ENCODE peak calls at places on chromosome X, in nine cellular contexts. One of them, this sample, is unnamed.

GRCh38 chrX:15873566-15873965 is 19.0 kb upstream of the AP1S2 start:
- DNase-seq in A549: no peak
- DNase-seq in HL-60: no peak
- DNase-seq in Panc1: no peak
- DNase-seq in SK-N-SH: no peak
- DNase-seq in K562: no peak
- DNase-seq in HepG2: no peak
- DNase-seq in GM12878: no peak
- DNase-seq in HCT116: no peak
- DNase-seq in this sample: no peak

GRCh38 chrX:118189628-118190027 is 73.0 kb upstream of the KLHL13 start:
- DNase-seq in A549: no peak
- DNase-seq in HL-60: no peak
- DNase-seq in Panc1: no peak
- DNase-seq in SK-N-SH: peak; percentile 20
- DNase-seq in K562: no peak
- DNase-seq in HepG2: no peak
- DNase-seq in GM12878: no peak
- DNase-seq in HCT116: no peak
- DNase-seq in this sample: peak; percentile 11

GRCh38 chrX:106585478-106585877 is 26.3 kb upstream of the RADX start:
- DNase-seq in A549: peak; percentile 0
- DNase-seq in HL-60: no peak
- DNase-seq in Panc1: no peak
- DNase-seq in SK-N-SH: no peak
- DNase-seq in K562: no peak
- DNase-seq in HepG2: no peak
- DNase-seq in GM12878: no peak
- DNase-seq in HCT116: no peak
- DNase-seq in this sample: no peak

GRCh38 chrX:16140983-16141382 is 17.6 kb downstream of the GRPR start:
- DNase-seq in A549: no peak
- DNase-seq in HL-60: no peak
- DNase-seq in Panc1: no peak
- DNase-seq in SK-N-SH: no peak
- DNase-seq in K562: no peak
- DNase-seq in HepG2: no peak
- DNase-seq in GM12878: no peak
- DNase-seq in HCT116: no peak
- DNase-seq in this sample: no peak

GRCh38 chrX:115233497-115234219 is at the start of gene LRCH2:
- DNase-seq in A549: no peak
- DNase-seq in HL-60: no peak
- DNase-seq in Panc1: no peak
- DNase-seq in SK-N-SH: peak; percentile 86
- DNase-seq in K562: no peak
- DNase-seq in HepG2: no peak
- DNase-seq in GM12878: no peak
- DNase-seq in HCT116: no peak
- DNase-seq in this sample: peak; percentile 55

GRCh38 chrX:120380699-120381098 is 18.8 kb downstream of the ATP1B4 start:
- DNase-seq in A549: peak; percentile 42
- DNase-seq in HL-60: no peak
- DNase-seq in Panc1: no peak
- DNase-seq in SK-N-SH: no peak
- DNase-seq in K562: no peak
- DNase-seq in HepG2: peak; percentile 10
- DNase-seq in GM12878: no peak
- DNase-seq in HCT116: peak; percentile 29
- DNase-seq in this sample: peak; percentile 67

GRCh38 chrX:71514367-71515038 is 18.4 kb upstream of the OGT start:
- DNase-seq in A549: no peak
- DNase-seq in HL-60: no peak
- DNase-seq in Panc1: no peak
- DNase-seq in SK-N-SH: no peak
- DNase-seq in K562: no peak
- DNase-seq in HepG2: no peak
- DNase-seq in GM12878: peak; percentile 58
- DNase-seq in HCT116: no peak
- DNase-seq in this sample: no peak

GRCh38 chrX:132612990-132613564 is 124.2 kb upstream of the MBNL3 start:
- DNase-seq in A549: peak; percentile 23
- DNase-seq in HL-60: no peak
- DNase-seq in Panc1: no peak
- DNase-seq in SK-N-SH: peak; percentile 34
- DNase-seq in K562: peak; percentile 21
- DNase-seq in HepG2: no peak
- DNase-seq in GM12878: no peak
- DNase-seq in HCT116: peak; percentile 12
- DNase-seq in this sample: peak; percentile 65

GRCh38 chrX:52346462-52347165 is 22.2 kb upstream of the XAGE2 start:
- DNase-seq in A549: peak; percentile 16
- DNase-seq in HL-60: no peak
- DNase-seq in Panc1: peak; percentile 69
- DNase-seq in SK-N-SH: no peak
- DNase-seq in K562: no peak
- DNase-seq in HepG2: no peak
- DNase-seq in GM12878: no peak
- DNase-seq in HCT116: peak; percentile 43
- DNase-seq in this sample: no peak

GRCh38 chrX:150503898-150504219 is 64.6 kb upstream of the MTM1 start:
- DNase-seq in A549: no peak
- DNase-seq in HL-60: no peak
- DNase-seq in Panc1: no peak
- DNase-seq in SK-N-SH: no peak
- DNase-seq in K562: no peak
- DNase-seq in HepG2: no peak
- DNase-seq in GM12878: no peak
- DNase-seq in HCT116: no peak
- DNase-seq in this sample: no peak
- TF ChIP-seq REST in A549: no peak
- TF ChIP-seq REST in HL-60: no peak
- TF ChIP-seq REST in Panc1: no peak
- TF ChIP-seq REST in SK-N-SH: no peak
- TF ChIP-seq REST in K562: no peak
- TF ChIP-seq REST in HepG2: no peak
- TF ChIP-seq REST in GM12878: no peak
- TF ChIP-seq REST in HCT116: no peak
- TF ChIP-seq REST in this sample: no peak

GRCh38 chrX:36266155-36266554 is 346.6 kb downstream of the CFAP47 start:
- DNase-seq in A549: no peak
- DNase-seq in HL-60: no peak
- DNase-seq in Panc1: no peak
- DNase-seq in SK-N-SH: no peak
- DNase-seq in K562: no peak
- DNase-seq in HepG2: no peak
- DNase-seq in GM12878: no peak
- DNase-seq in HCT116: no peak
- DNase-seq in this sample: no peak
- TF ChIP-seq REST in A549: no peak
- TF ChIP-seq REST in HL-60: no peak
- TF ChIP-seq REST in Panc1: no peak
- TF ChIP-seq REST in SK-N-SH: no peak
- TF ChIP-seq REST in K562: no peak
- TF ChIP-seq REST in HepG2: no peak
- TF ChIP-seq REST in GM12878: no peak
- TF ChIP-seq REST in HCT116: no peak
- TF ChIP-seq REST in this sample: no peak

DNA sequence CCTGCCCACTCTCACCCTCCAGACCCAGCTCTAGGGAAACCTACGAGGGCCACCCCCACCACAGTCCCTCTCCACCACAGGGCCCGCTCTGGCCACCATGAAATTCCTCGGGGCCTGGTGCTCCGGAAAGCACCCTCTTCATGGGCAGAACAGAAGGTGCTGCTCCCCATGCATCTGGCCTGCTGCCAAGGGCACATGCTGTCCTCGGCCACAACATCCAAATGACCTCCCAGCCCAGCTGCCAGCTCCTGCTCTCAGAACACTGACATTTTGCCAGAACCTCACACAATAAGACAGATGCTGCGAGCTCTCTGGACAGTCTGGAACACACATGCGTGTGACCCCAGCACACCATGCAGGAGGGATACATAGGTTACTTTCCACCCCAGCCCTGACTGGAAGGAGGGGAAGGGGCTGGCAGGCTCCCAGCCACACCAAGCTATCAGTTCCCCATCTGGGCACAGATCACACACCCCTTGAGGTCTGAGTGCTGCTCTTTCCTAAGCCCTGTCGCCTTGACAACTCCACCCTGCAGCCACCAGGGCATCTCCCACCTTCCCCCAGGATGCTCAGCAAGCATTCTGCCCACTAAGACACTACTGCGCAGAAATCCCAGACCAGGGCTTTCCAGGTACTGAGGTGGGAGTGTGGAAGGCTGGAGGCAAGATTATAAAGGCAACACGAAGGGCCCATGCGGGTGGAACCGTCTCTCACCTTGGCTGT is 5.8 kb downstream of the CCNQ start:
- DNase-seq in A549: no peak
- DNase-seq in HL-60: no peak
- DNase-seq in Panc1: no peak
- DNase-seq in SK-N-SH: peak; percentile 83
- DNase-seq in K562: no peak
- DNase-seq in HepG2: no peak
- DNase-seq in GM12878: no peak
- DNase-seq in HCT116: no peak
- DNase-seq in this sample: no peak
- TF ChIP-seq REST in A549: no peak
- TF ChIP-seq REST in HL-60: no peak
- TF ChIP-seq REST in Panc1: no peak
- TF ChIP-seq REST in SK-N-SH: no peak
- TF ChIP-seq REST in K562: no peak
- TF ChIP-seq REST in HepG2: no peak
- TF ChIP-seq REST in GM12878: no peak
- TF ChIP-seq REST in HCT116: no peak
- TF ChIP-seq REST in this sample: no peak

GRCh38 chrX:38342853-38343778 is 9.3 kb upstream of the OTC start:
- DNase-seq in A549: peak; percentile 24
- DNase-seq in HL-60: no peak
- DNase-seq in Panc1: no peak
- DNase-seq in SK-N-SH: no peak
- DNase-seq in K562: no peak
- DNase-seq in HepG2: peak; percentile 97
- DNase-seq in GM12878: no peak
- DNase-seq in HCT116: no peak
- DNase-seq in this sample: no peak

GRCh38 chrX:38347136-38347535 is 5.3 kb upstream of the OTC start:
- DNase-seq in A549: peak; percentile 26
- DNase-seq in HL-60: peak; percentile 71
- DNase-seq in Panc1: no peak
- DNase-seq in SK-N-SH: no peak
- DNase-seq in K562: no peak
- DNase-seq in HepG2: no peak
- DNase-seq in GM12878: no peak
- DNase-seq in HCT116: no peak
- DNase-seq in this sample: peak; percentile 2

GRCh38 chrX:38346150-38346549 is 6.3 kb upstream of the OTC start:
- DNase-seq in A549: no peak
- DNase-seq in HL-60: no peak
- DNase-seq in Panc1: no peak
- DNase-seq in SK-N-SH: no peak
- DNase-seq in K562: no peak
- DNase-seq in HepG2: no peak
- DNase-seq in GM12878: no peak
- DNase-seq in HCT116: no peak
- DNase-seq in this sample: no peak

GRCh38 chrX:38336538-38337240 is 9.4 kb upstream of the RPGR start:
- DNase-seq in A549: no peak
- DNase-seq in HL-60: no peak
- DNase-seq in Panc1: no peak
- DNase-seq in SK-N-SH: no peak
- DNase-seq in K562: no peak
- DNase-seq in HepG2: no peak
- DNase-seq in GM12878: no peak
- DNase-seq in HCT116: no peak
- DNase-seq in this sample: no peak

GRCh38 chrX:38341442-38341841 is 11.0 kb upstream of the OTC start:
- DNase-seq in A549: no peak
- DNase-seq in HL-60: no peak
- DNase-seq in Panc1: no peak
- DNase-seq in SK-N-SH: no peak
- DNase-seq in K562: no peak
- DNase-seq in HepG2: no peak
- DNase-seq in GM12878: no peak
- DNase-seq in HCT116: no peak
- DNase-seq in this sample: no peak
- TF ChIP-seq REST in A549: no peak
- TF ChIP-seq REST in HL-60: no peak
- TF ChIP-seq REST in Panc1: no peak
- TF ChIP-seq REST in SK-N-SH: no peak
- TF ChIP-seq REST in K562: no peak
- TF ChIP-seq REST in HepG2: no peak
- TF ChIP-seq REST in GM12878: no peak
- TF ChIP-seq REST in HCT116: no peak
- TF ChIP-seq REST in this sample: no peak

DNA sequence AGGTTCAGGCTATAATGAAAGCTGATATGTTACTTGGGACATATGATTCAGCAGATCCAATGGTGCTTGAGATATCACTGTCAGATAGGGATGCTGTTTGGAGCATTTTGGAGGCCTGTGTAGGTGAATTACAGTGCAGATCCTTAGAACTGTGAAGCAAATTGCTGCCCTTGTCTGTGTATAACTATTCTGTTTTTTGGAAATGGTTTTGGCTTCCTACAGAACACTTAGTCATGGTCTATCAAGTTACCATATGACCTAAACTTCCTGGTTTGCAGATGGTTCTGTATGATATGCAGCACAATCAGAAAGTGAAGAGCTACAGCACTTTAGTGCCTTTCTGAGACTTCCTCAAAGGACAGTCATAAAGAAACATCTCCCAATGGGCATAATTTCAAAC is 688.6 kb downstream of the SH3BGRL start:
- DNase-seq in A549: no peak
- DNase-seq in HL-60: no peak
- DNase-seq in Panc1: no peak
- DNase-seq in SK-N-SH: no peak
- DNase-seq in K562: no peak
- DNase-seq in HepG2: no peak
- DNase-seq in GM12878: no peak
- DNase-seq in HCT116: no peak
- DNase-seq in this sample: no peak
- TF ChIP-seq REST in A549: no peak
- TF ChIP-seq REST in HL-60: no peak
- TF ChIP-seq REST in Panc1: no peak
- TF ChIP-seq REST in SK-N-SH: no peak
- TF ChIP-seq REST in K562: no peak
- TF ChIP-seq REST in HepG2: no peak
- TF ChIP-seq REST in GM12878: no peak
- TF ChIP-seq REST in HCT116: no peak
- TF ChIP-seq REST in this sample: no peak

GRCh38 chrX:38224160-38224559 is 3.5 kb upstream of the SRPX start:
- DNase-seq in A549: no peak
- DNase-seq in HL-60: no peak
- DNase-seq in Panc1: no peak
- DNase-seq in SK-N-SH: no peak
- DNase-seq in K562: no peak
- DNase-seq in HepG2: no peak
- DNase-seq in GM12878: no peak
- DNase-seq in HCT116: no peak
- DNase-seq in this sample: no peak
- TF ChIP-seq REST in A549: no peak
- TF ChIP-seq REST in HL-60: no peak
- TF ChIP-seq REST in Panc1: no peak
- TF ChIP-seq REST in SK-N-SH: no peak
- TF ChIP-seq REST in K562: no peak
- TF ChIP-seq REST in HepG2: no peak
- TF ChIP-seq REST in GM12878: no peak
- TF ChIP-seq REST in HCT116: no peak
- TF ChIP-seq REST in this sample: no peak

GRCh38 chrX:11664211-11664888 is 1.4 kb downstream of the ARHGAP6 start:
- DNase-seq in A549: no peak
- DNase-seq in HL-60: no peak
- DNase-seq in Panc1: no peak
- DNase-seq in SK-N-SH: peak; percentile 25
- DNase-seq in K562: no peak
- DNase-seq in HepG2: no peak
- DNase-seq in GM12878: no peak
- DNase-seq in HCT116: no peak
- DNase-seq in this sample: peak; percentile 16
- TF ChIP-seq REST in A549: no peak
- TF ChIP-seq REST in HL-60: no peak
- TF ChIP-seq REST in Panc1: no peak
- TF ChIP-seq REST in SK-N-SH: no peak
- TF ChIP-seq REST in K562: no peak
- TF ChIP-seq REST in HepG2: no peak
- TF ChIP-seq REST in GM12878: no peak
- TF ChIP-seq REST in HCT116: no peak
- TF ChIP-seq REST in this sample: no peak